ENCODE peak calls at places on chromosomes 5 and 9, in ten cellular contexts. X, R, B, Z, L, W, O, Q, K and G are unnamed samples.

GRCh38 chr5:149549461-149550266 is 1.6 kb downstream of the CSNK1A1 start:
- DNase-seq in Q (peak), O (no peak), Z (peak), R (peak), W (no peak), L (peak), X (peak), B (peak), K (peak), G (no peak)

GRCh38 chr5:155794801-155795200 is 532.2 kb upstream of the SGCD start:
- DNase-seq in B (peak), O (no peak), Q (no peak), Z (no peak), W (no peak), X (peak), L (no peak), R (no peak), K (peak), G (no peak)

GRCh38 chr5:156477196-156477595 is 150.2 kb downstream of the SGCD start:
- DNase-seq in Z (no peak), W (no peak), X (no peak), R (no peak), O (no peak), L (no peak), B (peak), Q (no peak), K (no peak), G (no peak)

GRCh38 chr5:146533260-146533857 is 17.4 kb upstream of the GPR151 start:
- DNase-seq in R (peak), B (peak), Z (peak), X (peak), Q (peak), O (peak), K (peak), L (peak), W (peak), G (peak)

GRCh38 chr5:129905467-129906176 is 1.4 kb downstream of the CHSY3 start:
- DNase-seq in W (no peak), Q (no peak), X (no peak), O (peak), Z (peak), B (peak), L (no peak), R (peak), K (peak), G (peak)

GRCh38 chr5:113520429-113520828 is 6.9 kb downstream of the YTHDC2 start:
- DNase-seq in Z (no peak), X (no peak), L (no peak), K (peak), O (no peak), B (peak), R (no peak), W (no peak), Q (no peak), G (no peak)

GRCh38 chr9:100884518-100884917 is 144.0 kb upstream of the PLPPR1 start:
- DNase-seq in R (no peak), L (no peak), X (no peak), W (no peak), O (no peak), K (no peak), Z (no peak), Q (no peak), B (no peak), G (no peak)

GRCh38 chr5:109589239-109589638 is 100.5 kb upstream of the MAN2A1 start:
- DNase-seq in L (no peak), O (no peak), Q (no peak), X (no peak), B (no peak), R (no peak), W (no peak), Z (no peak), K (no peak), G (no peak)

GRCh38 chr5:98796197-98796972 is 22.9 kb downstream of the RGMB start:
- DNase-seq in W (no peak), Q (peak), L (peak), K (peak), X (peak), B (peak), O (no peak), Z (peak), R (peak), G (peak)

GRCh38 chr5:145375521-145375920 is 459.6 kb downstream of the PRELID2 start:
- DNase-seq in O (no peak), Q (no peak), W (no peak), K (no peak), X (no peak), B (no peak), L (peak), R (no peak), Z (no peak), G (no peak)

GRCh38 chr9:132236662-132237311 is 74.9 kb downstream of the NTNG2 start:
- DNase-seq in B (no peak), L (no peak), X (no peak), K (no peak), W (no peak), Q (no peak), Z (no peak), R (no peak), O (no peak), G (no peak)

GRCh38 chr9:93134018-93134739 is at the start of gene NINJ1:
- DNase-seq in Z (peak), Q (peak), O (peak), B (peak), K (peak), X (peak), L (peak), R (no peak), W (no peak), G (peak)

GRCh38 chr9:36731576-36731975 is 158.9 kb downstream of the MELK start:
- DNase-seq in B (peak), O (no peak), Q (no peak), K (peak), W (peak), Z (no peak), X (peak), L (peak), R (no peak), G (no peak)

GRCh38 chr5:172910828-172911627 is 48.2 kb upstream of the RPL26L1 start:
- DNase-seq in L (no peak), Q (no peak), K (peak), R (peak), B (peak), O (peak), X (no peak), W (no peak), Z (peak), G (peak)

GRCh38 chr9:132886358-132886725 is 7.6 kb downstream of the SPACA9 start:
- DNase-seq in L (no peak), X (no peak), Q (no peak), B (no peak), W (no peak), O (no peak), Z (no peak), K (no peak), R (no peak), G (no peak)

GRCh38 chr9:19782005-19782404 is 6.8 kb downstream of the SLC24A2 start:
- DNase-seq in B (no peak), L (peak), K (no peak), R (no peak), Q (no peak), O (no peak), W (no peak), Z (no peak), X (peak), G (no peak)

GRCh38 chr5:172558076-172558990 is 82.7 kb upstream of the NEURL1B start:
- DNase-seq in B (no peak), X (no peak), L (no peak), O (no peak), R (no peak), K (no peak), Z (no peak), Q (no peak), W (no peak), G (no peak)

GRCh38 chr9:135886147-135886981 is 21.0 kb downstream of the CAMSAP1 start:
- DNase-seq in R (no peak), X (no peak), K (peak), Z (no peak), W (no peak), B (no peak), O (no peak), Q (no peak), L (no peak), G (no peak)

GRCh38 chr9:135888126-135888765 is 19.1 kb downstream of the CAMSAP1 start:
- DNase-seq in X (no peak), O (no peak), Q (no peak), R (no peak), Z (no peak), W (no peak), K (no peak), B (no peak), L (no peak), G (no peak)

GRCh38 chr9:135887021-135887507 is 20.3 kb downstream of the CAMSAP1 start:
- DNase-seq in B (peak), O (no peak), X (no peak), Z (no peak), R (no peak), Q (no peak), K (peak), L (peak), W (no peak), G (no peak)

GRCh38 chr9:135888766-135889394 is 18.5 kb downstream of the CAMSAP1 start:
- DNase-seq in R (no peak), X (no peak), Z (no peak), K (no peak), Q (no peak), L (no peak), O (no peak), W (no peak), B (no peak), G (no peak)

GRCh38 chr9:135887585-135888050 is 19.7 kb downstream of the CAMSAP1 start:
- DNase-seq in R (no peak), Z (no peak), B (no peak), W (no peak), O (no peak), K (no peak), Q (peak), X (peak), L (no peak), G (no peak)
- H3K27ac ChIP-seq in R (no peak), Z (no peak), B (no peak), W (no peak), O (no peak), K (no peak), Q (peak), X (peak), L (peak), G (peak)

GRCh38 chr5:6387970-6388369 is 9.6 kb upstream of the MED10 start:
- DNase-seq in Q (no peak), L (no peak), O (no peak), Z (no peak), B (no peak), X (no peak), K (no peak), R (no peak), W (no peak), G (no peak)
- H3K4me3 ChIP-seq in Q (no peak), L (no peak), O (no peak), Z (no peak), B (no peak), X (no peak), K (no peak), R (no peak), W (no peak), G (no peak)

GRCh38 chr5:119578937-119579336 is 50.4 kb upstream of the FAM170A start:
- DNase-seq in R (no peak), X (peak), B (peak), Q (no peak), Z (no peak), K (peak), O (no peak), W (no peak), L (peak), G (no peak)

GRCh38 chr5:119582987-119583386 is 46.4 kb upstream of the FAM170A start:
- DNase-seq in R (no peak), W (no peak), L (no peak), B (no peak), X (no peak), K (no peak), Q (no peak), Z (no peak), O (no peak), G (no peak)

GRCh38 chr5:119583684-119584083 is 45.7 kb upstream of the FAM170A start:
- DNase-seq in W (no peak), L (no peak), X (no peak), Q (no peak), O (no peak), Z (no peak), R (no peak), B (peak), K (peak), G (no peak)
- H3K27ac ChIP-seq in W (no peak), L (no peak), X (no peak), Q (no peak), O (no peak), Z (no peak), R (no peak), B (no peak), K (no peak), G (no peak)

GRCh38 chr9:1878817-1879216 is 136.3 kb upstream of the SMARCA2 start:
- DNase-seq in Z (no peak), X (no peak), Q (no peak), B (no peak), K (no peak), R (no peak), W (no peak), O (no peak), L (no peak), G (no peak)
- H3K4me3 ChIP-seq in Z (no peak), X (no peak), Q (no peak), B (no peak), K (no peak), R (no peak), W (no peak), O (no peak), L (no peak), G (no peak)

GRCh38 chr9:97425336-97425991 is 13.6 kb downstream of the TDRD7 start:
- DNase-seq in X (no peak), K (no peak), B (no peak), R (no peak), Q (no peak), W (no peak), O (no peak), Z (no peak), L (no peak), G (no peak)

GRCh38 chr9:97431549-97432143 is 19.8 kb downstream of the TDRD7 start:
- DNase-seq in R (no peak), L (no peak), B (no peak), O (no peak), Q (no peak), X (no peak), W (no peak), Z (no peak), K (no peak), G (no peak)

GRCh38 chr9:97430316-97430715 is 18.4 kb downstream of the TDRD7 start:
- DNase-seq in W (no peak), R (no peak), B (no peak), O (no peak), Z (no peak), K (no peak), Q (no peak), X (no peak), L (no peak), G (no peak)

GRCh38 chr9:97425992-97426336 is 14.1 kb downstream of the TDRD7 start:
- DNase-seq in Z (no peak), Q (no peak), K (no peak), X (no peak), W (no peak), B (no peak), R (no peak), L (no peak), O (no peak), G (no peak)

DNA sequence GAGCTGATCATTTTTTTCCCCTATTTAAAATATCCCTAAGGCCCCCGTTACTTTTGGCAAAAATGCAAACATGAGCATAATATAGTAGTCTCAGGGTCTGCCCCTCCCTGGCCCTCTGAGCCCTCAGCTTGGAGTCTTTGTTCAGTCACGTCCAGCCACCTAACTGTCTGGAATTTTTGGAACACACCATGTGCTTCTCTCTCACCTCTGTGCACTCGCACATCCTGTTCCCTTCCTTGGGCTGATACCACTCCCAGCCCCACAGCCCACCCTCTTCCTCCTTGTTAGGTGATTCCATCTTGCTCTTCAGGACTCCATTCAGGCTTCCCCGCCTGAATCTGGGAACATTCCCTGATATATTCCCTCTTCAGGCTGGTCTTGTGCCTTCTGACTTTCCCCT is 16.0 kb downstream of the TDRD7 start:
- DNase-seq in W (no peak), K (no peak), X (no peak), Q (no peak), L (no peak), R (no peak), Z (no peak), O (no peak), B (no peak), G (no peak)
- H3K27ac ChIP-seq in W (no peak), K (no peak), X (no peak), Q (no peak), L (no peak), R (no peak), Z (no peak), O (no peak), B (no peak), G (no peak)

DNA sequence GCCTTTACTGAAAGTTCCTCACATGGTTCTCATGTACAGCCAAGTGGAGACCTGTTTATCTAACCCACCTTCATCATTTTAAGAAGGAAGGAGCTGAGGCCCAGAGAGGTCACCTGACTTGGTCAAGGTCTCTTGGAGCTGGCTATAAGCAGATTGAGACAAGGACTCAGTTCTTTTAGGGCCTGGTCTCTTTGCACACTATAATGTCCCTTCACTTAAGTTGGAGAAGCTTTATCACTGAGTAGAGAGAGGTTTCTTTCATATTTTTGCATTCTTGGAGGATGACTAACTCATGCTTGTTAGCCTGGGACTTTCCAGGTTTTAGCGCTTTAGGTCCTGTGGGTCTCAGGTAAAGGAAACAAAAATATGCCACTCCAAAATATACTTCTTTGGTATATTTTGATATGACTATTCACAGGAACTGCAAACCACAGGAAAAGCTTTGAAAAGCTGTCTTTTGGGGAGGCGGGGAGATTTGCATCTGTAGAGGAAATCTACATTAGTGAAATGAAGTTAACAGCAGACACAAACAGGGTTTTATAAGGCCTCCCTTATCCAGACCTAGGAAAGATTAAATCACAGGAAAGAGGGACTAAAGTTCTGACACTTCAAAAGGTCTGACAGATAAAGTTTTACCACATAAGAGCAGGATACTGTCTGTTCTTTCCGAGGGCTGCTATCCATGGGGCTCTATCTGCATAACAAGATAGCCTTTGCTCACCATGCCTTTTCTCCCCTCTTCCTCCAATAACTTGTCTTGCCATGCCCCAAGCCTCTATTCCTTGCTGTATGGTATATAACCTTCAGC is 95.8 kb upstream of the ANKRD55 start:
- DNase-seq in K (peak), L (no peak), X (no peak), R (no peak), O (no peak), W (no peak), B (peak), Q (peak), Z (no peak), G (no peak)
- H3K4me3 ChIP-seq in K (no peak), L (no peak), X (no peak), R (no peak), O (no peak), W (no peak), B (no peak), Q (peak), Z (no peak), G (no peak)

GRCh38 chr5:93580387-93581100 is 475 bp downstream of the NR2F1-AS1 start:
- DNase-seq in W (no peak), K (peak), X (no peak), O (peak), L (peak), Z (no peak), R (no peak), Q (no peak), B (peak), G (no peak)
- H3K27ac ChIP-seq in W (peak), K (peak), X (no peak), O (peak), L (no peak), Z (peak), R (peak), Q (no peak), B (peak), G (peak)

DNA sequence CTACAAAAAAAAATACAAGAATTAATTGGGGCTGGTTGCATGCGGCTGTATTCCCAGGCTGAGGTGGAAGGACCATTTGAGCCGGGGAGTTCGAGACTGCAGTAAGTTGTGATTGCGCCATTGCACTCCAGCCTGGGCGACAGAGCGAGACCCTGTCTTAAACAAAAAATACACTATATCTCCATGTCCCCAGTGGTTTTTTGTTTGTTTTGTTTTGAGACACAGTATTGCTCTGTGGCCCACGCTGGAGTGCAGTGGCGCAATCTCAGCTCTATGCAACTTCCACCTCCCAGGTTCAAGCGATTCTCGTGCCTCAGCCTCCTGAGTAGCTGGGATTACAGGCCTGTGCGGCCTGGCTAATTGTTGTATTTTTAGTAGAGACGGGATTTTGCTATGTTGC is 1.1 kb downstream of the COQ4 start:
- DNase-seq in Z (no peak), Q (no peak), L (no peak), X (no peak), K (no peak), W (no peak), B (no peak), R (no peak), O (no peak), G (no peak)
- H3K4me3 ChIP-seq in Z (peak), Q (no peak), L (peak), X (peak), K (peak), W (peak), B (peak), R (peak), O (peak), G (peak)

DNA sequence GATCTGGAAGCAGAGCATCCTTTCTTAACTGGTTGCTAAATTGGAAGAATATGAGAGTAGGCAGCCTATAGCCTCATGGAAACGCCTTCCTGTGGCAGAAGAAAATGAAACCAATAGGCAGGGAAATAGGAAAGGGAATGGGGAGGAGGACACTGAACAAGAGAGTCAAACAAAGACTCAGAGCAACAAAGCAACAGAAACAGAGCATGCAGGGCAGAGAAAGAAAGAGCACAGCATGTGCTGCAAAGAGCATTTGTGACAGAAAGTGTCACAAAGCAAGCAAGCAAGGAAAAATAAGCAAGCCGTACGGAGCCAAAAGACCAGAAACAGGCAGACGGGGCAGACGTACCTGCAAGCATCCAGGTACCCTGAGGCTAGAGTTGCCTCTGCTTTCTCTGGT is 123.1 kb downstream of the RAPGEF6 start:
- DNase-seq in X (no peak), B (no peak), K (no peak), O (no peak), Z (no peak), Q (no peak), L (no peak), R (no peak), W (no peak), G (no peak)
- H3K27ac ChIP-seq in X (no peak), B (no peak), K (no peak), O (no peak), Z (no peak), Q (no peak), L (no peak), R (no peak), W (no peak), G (peak)